ENCODE peak calls at places on chromosome 19, in seven cellular contexts. B is endodermal cell, P is lower lobe of right lung, J is tibial nerve, X is right atrium auricular region, F is left ventricle myocardium inferior, E is lung. H is an unnamed sample.

GRCh38 chr19:51108805-51109146 is 567 bp upstream of the CTU1 start:
- DNase-seq in B (no peak), P (no peak), J (no peak), X (no peak), F (no peak), E (no peak), H (no peak)

GRCh38 chr19:51359294-51359693 is 6.9 kb downstream of the ETFB start:
- DNase-seq in B (no peak), P (no peak), J (no peak), X (no peak), F (no peak), E (no peak), H (no peak)

GRCh38 chr19:45250832-45251451 is at the start of gene MARK4:
- DNase-seq in B (peak; percentile 82), P (peak; percentile 65), J (peak; percentile 29), X (no peak), F (peak; percentile 52), E (peak; percentile 31), H (peak; percentile 52)

GRCh38 chr19:54133312-54133956 is 4.1 kb upstream of the CNOT3 start:
- DNase-seq in B (peak; percentile 90), P (no peak), J (no peak), X (no peak), F (no peak), E (peak; percentile 70), H (no peak)

GRCh38 chr19:19581391-19581790 is 37.1 kb downstream of the PBX4 start:
- DNase-seq in B (no peak), P (no peak), J (no peak), X (no peak), F (no peak), E (no peak), H (no peak)

GRCh38 chr19:53881482-53882390 is at the start of gene PRKCG:
- DNase-seq in B (peak; percentile 85), P (peak; percentile 62), J (no peak), X (no peak), F (peak; percentile 29), E (peak; percentile 31), H (peak; percentile 72)

GRCh38 chr19:14394167-14394566 is 12.9 kb downstream of the ADGRE5 start:
- DNase-seq in B (no peak), P (no peak), J (no peak), X (no peak), F (no peak), E (no peak), H (no peak)

GRCh38 chr19:43519436-43520088 is 7.4 kb downstream of the ETHE1 start:
- DNase-seq in B (peak; percentile 91), P (peak; percentile 77), J (peak; percentile 73), X (peak; percentile 68), F (peak; percentile 70), E (peak; percentile 80), H (peak; percentile 75)

DNA sequence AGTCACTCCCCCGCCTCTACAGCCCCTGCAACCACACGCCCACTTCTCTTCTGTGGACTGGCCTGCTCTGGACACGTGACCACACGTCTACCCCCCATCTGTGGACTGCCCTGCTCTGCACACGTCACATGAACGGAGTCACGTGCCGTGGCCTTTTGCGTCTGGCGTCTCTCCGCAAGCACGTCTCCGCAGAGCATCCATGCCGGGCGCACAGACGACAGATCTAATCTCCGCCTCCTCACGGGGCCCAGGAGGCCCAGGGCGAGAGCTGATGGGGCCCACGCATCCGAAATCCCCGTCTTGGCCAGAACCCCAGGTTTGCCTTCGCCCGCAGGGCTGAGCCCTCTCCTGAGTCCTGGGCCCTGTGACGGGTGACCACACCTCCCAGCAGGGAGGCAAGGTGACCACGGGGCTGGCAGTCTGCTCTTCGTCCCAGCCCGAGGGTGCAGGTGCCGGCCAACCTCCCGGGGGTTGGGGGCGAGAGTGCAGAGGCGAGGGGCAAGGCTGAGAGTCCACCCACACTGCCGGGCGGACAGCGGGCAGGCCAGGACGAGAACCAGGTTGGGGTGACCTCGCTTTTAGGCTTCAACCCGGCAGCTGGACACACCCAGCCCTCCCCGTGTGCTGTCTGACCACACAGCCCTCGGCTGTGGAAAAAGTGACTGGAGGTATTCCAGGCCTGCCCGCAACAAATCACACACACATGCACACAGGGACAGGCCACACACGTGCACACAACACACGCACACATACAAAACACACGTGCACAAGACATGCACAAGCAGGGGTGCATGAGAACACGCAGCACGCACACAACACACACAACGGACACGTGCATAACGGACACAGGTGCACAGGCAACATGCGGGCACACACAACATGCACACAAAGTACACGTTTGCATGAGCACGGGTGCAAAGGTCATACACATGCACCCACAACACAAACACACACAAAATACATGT is 3.9 kb downstream of the SBNO2 start:
- DNase-seq in B (no peak), P (peak; percentile 64), J (no peak), X (no peak), F (no peak), E (no peak), H (peak; percentile 80)
- H3K27ac ChIP-seq in B (no peak overlapping the region), P (peak overlapping the region; percentile 76), J (peak overlapping the region; percentile 99), X (no peak overlapping the region), F (no peak overlapping the region), E (no peak overlapping the region), H (peak overlapping the region; percentile 79)

GRCh38 chr19:17200408-17201079 is 14.6 kb upstream of the USE1 start:
- DNase-seq in B (no peak), P (no peak), J (no peak), X (no peak), F (no peak), E (no peak), H (no peak)
- H3K4me3 ChIP-seq in B (no peak overlapping the region), P (no peak overlapping the region), J (no peak overlapping the region), X (no peak overlapping the region), F (no peak overlapping the region), E (no peak overlapping the region), H (no peak overlapping the region)

DNA sequence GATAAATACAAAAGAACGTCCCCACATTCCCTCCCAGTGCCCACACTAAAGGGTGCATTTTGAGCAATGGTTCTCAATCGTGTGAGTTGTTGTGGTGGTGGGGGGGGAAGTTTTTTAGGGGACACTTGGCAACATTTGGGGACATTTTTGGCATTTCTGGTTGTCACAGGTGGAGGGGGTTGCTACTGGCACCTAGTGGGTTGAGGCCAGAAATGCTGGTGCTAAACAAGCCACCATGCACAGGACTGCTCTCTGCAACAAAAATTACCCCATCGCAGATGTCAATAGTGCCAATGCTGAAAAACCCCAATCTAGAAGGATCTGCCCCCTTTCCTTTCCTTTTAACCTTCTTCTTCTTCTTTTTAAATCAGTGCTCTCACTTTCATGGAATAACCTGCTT is 453.3 kb downstream of the TSHZ3 start:
- DNase-seq in B (peak; percentile 57), P (no peak), J (no peak), X (no peak), F (no peak), E (no peak), H (no peak)
- TF ChIP-seq CTCF in B (peak; percentile 60), P (no peak), J (no peak), X (no peak), F (no peak), E (no peak), H (no peak)

DNA sequence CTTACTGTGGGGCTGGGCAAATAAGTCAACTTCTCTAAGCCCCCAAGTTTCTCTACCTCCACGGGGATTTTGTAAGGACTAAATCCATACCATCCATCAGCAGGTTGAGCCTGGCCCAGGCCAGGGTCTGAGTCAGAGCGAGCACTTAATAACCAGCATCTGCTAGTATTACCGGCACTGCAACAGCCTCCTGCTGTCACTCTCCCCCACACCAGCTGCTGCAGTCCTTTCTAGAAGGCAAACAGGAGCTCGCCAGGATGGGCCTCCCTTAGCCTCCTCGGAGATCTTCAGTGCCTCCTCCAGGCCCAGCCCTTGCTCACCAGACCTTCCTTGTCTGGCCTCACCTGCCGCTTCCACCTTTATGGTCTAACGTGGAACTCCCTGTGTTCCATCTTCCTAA is 3.2 kb downstream of the NAPA start:
- DNase-seq in B (peak; percentile 39), P (no peak), J (no peak), X (no peak), F (no peak), E (no peak), H (no peak)
- H3K27ac ChIP-seq in B (no peak overlapping the region), P (peak overlapping the region; percentile 71), J (peak overlapping the region; percentile 99), X (peak overlapping the region; percentile 95), F (peak overlapping the region; percentile 97), E (no peak overlapping the region), H (peak overlapping the region; percentile 45)